ENCODE peak calls at places on chromosomes 12 and 14, in five cellular contexts. One of them, this sample, is unnamed.

GRCh38 chr12:65856521-65856920 is 32.2 kb downstream of the HMGA2 start:
- DNase-seq in HepG2: no peak
- DNase-seq in GM12891: no peak
- DNase-seq in H1: no peak
- DNase-seq in K562: no peak
- DNase-seq in this sample: no peak

GRCh38 chr12:80939231-80939950 is 1.7 kb upstream of the LIN7A start:
- DNase-seq in HepG2: peak
- DNase-seq in GM12891: no peak
- DNase-seq in H1: no peak
- DNase-seq in K562: no peak
- DNase-seq in this sample: no peak

GRCh38 chr12:95763809-95764253 is 26.7 kb downstream of the NTN4 start:
- DNase-seq in HepG2: peak
- DNase-seq in GM12891: no peak
- DNase-seq in H1: no peak
- DNase-seq in K562: peak
- DNase-seq in this sample: no peak

GRCh38 chr12:21983102-21983501 is 41.9 kb upstream of the ABCC9 start:
- DNase-seq in HepG2: no peak
- DNase-seq in GM12891: no peak
- DNase-seq in H1: no peak
- DNase-seq in K562: no peak
- DNase-seq in this sample: no peak

GRCh38 chr14:101254805-101255764 is 306.2 kb upstream of the DIO3 start:
- DNase-seq in HepG2: no peak
- DNase-seq in GM12891: no peak
- DNase-seq in H1: no peak
- DNase-seq in K562: no peak
- DNase-seq in this sample: no peak

GRCh38 chr12:113678222-113678621 is 206.6 kb upstream of the LHX5 start:
- DNase-seq in HepG2: no peak
- DNase-seq in GM12891: no peak
- DNase-seq in H1: no peak
- DNase-seq in K562: peak
- DNase-seq in this sample: no peak

GRCh38 chr14:73269729-73270651 is 32.7 kb downstream of the PAPLN start:
- DNase-seq in HepG2: no peak
- DNase-seq in GM12891: no peak
- DNase-seq in H1: no peak
- DNase-seq in K562: no peak
- DNase-seq in this sample: peak

GRCh38 chr14:21768116-21768874 is 94.7 kb upstream of the OR4E1 start:
- DNase-seq in HepG2: peak
- DNase-seq in GM12891: no peak
- DNase-seq in H1: no peak
- DNase-seq in K562: peak
- DNase-seq in this sample: no peak

GRCh38 chr12:47949441-47950341 is 13.7 kb upstream of the TMEM106C start:
- DNase-seq in HepG2: peak
- DNase-seq in GM12891: peak
- DNase-seq in H1: peak
- DNase-seq in K562: peak
- DNase-seq in this sample: peak

GRCh38 chr12:57614178-57614947 is 3.1 kb downstream of the ARHGEF25 start:
- DNase-seq in HepG2: no peak
- DNase-seq in GM12891: peak
- DNase-seq in H1: no peak
- DNase-seq in K562: peak
- DNase-seq in this sample: peak

GRCh38 chr12:131273291-131273845 is 319.7 kb downstream of the ADGRD1 start:
- DNase-seq in HepG2: no peak
- DNase-seq in GM12891: no peak
- DNase-seq in H1: no peak
- DNase-seq in K562: no peak
- DNase-seq in this sample: no peak

GRCh38 chr14:78486081-78486480 is 315.9 kb downstream of the NRXN3 start:
- DNase-seq in HepG2: no peak
- DNase-seq in GM12891: no peak
- DNase-seq in H1: peak
- DNase-seq in K562: no peak
- DNase-seq in this sample: no peak

DNA sequence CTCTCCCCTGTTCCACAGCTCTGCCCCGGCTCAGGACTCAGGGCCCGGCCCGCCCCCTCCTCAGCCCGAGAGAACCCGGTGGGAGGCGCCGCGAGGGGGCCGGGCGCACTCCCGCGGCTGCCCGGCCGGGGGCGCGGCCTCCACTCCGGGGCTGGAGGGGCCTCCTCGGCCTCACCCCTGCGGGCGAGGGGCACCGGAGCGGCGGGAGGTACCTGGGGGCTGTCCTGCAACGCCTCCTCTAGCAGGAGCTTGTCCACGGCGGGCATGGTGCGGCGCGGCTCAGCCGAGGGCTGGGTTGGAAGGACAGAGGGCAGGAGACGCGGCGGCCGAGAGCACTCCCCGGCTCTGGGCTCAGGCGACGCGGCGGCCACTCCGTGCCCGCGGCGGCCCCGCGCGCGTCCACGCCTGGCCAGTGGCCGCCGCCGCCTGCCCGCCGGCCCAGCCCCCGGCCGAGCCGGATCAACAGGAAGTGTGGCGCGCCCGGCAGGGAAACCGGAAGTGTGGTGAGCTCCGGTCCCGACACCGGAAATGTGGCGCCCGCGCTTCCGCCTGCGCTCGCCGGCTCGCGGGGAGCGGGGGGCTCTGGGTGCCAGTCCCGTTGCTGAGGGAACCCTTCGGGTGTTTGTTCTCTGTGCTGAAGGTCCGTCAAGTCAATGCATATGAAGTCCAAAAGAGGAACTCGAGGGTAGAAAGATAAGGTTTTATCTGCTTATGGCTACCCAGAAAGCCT is at the start of gene APPL2:
- DNase-seq in HepG2: peak
- DNase-seq in GM12891: peak
- DNase-seq in H1: no peak
- DNase-seq in K562: peak
- DNase-seq in this sample: peak
- TF ChIP-seq POLR2A in HepG2: peak
- TF ChIP-seq POLR2A in GM12891: peak
- TF ChIP-seq POLR2A in H1: peak
- TF ChIP-seq POLR2A in K562: peak
- TF ChIP-seq POLR2A in this sample: peak

GRCh38 chr12:13156277-13156676 is 40.2 kb upstream of the EMP1 start:
- DNase-seq in HepG2: no peak
- DNase-seq in GM12891: no peak
- DNase-seq in H1: no peak
- DNase-seq in K562: no peak
- DNase-seq in this sample: no peak
- TF ChIP-seq TAF1 in HepG2: no peak
- TF ChIP-seq TAF1 in GM12891: no peak
- TF ChIP-seq TAF1 in H1: no peak
- TF ChIP-seq TAF1 in K562: no peak
- TF ChIP-seq TAF1 in this sample: no peak

DNA sequence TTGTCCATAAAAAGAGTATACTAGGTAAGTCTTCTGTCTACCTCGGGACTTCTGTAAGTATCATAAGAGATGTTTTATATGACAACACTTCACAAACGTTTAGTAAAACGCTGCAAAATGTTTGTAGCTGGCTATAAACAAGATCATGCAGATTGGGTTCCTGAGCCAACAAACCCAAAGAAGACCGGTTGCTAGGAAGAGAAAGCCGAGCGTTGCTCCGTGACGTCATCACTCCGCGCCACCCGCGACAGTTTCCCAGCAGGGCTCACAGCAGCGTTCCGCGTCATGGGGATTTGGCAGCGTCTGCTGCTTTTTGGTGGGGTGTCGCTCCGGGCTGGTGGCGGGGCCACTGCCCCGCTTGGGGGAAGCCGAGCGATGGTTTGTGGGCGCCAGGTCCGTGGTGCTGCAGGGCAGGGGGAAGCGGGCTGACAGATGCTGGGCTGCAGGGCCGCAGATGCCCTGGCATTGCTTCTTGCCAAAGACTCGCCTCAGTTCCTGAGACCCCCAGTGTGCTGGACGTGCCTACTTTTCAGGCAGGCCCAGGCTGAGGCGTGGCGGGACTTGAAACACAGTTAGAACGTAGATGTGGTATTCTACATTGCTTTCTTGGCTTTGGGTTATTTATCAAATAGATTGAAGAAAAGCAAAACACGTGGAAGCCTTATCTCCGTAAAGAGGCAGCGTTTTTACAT is at the start of gene NUBPL:
- DNase-seq in HepG2: peak
- DNase-seq in GM12891: peak
- DNase-seq in H1: peak
- DNase-seq in K562: peak
- DNase-seq in this sample: peak
- TF ChIP-seq POLR2A in HepG2: peak
- TF ChIP-seq POLR2A in GM12891: peak
- TF ChIP-seq POLR2A in H1: peak
- TF ChIP-seq POLR2A in K562: peak
- TF ChIP-seq POLR2A in this sample: peak

GRCh38 chr12:55742719-55743130 is at the start of gene GDF11:
- DNase-seq in HepG2: peak
- DNase-seq in GM12891: no peak
- DNase-seq in H1: no peak
- DNase-seq in K562: peak
- DNase-seq in this sample: peak

GRCh38 chr12:55743967-55744931 is 1.3 kb downstream of the GDF11 start:
- DNase-seq in HepG2: no peak
- DNase-seq in GM12891: no peak
- DNase-seq in H1: no peak
- DNase-seq in K562: peak
- DNase-seq in this sample: no peak

GRCh38 chr12:55741978-55742377 is 944 bp upstream of the GDF11 start:
- DNase-seq in HepG2: no peak
- DNase-seq in GM12891: no peak
- DNase-seq in H1: no peak
- DNase-seq in K562: no peak
- DNase-seq in this sample: no peak

GRCh38 chr12:55745361-55746146 is 2.6 kb downstream of the GDF11 start:
- DNase-seq in HepG2: peak
- DNase-seq in GM12891: no peak
- DNase-seq in H1: no peak
- DNase-seq in K562: peak
- DNase-seq in this sample: no peak

DNA sequence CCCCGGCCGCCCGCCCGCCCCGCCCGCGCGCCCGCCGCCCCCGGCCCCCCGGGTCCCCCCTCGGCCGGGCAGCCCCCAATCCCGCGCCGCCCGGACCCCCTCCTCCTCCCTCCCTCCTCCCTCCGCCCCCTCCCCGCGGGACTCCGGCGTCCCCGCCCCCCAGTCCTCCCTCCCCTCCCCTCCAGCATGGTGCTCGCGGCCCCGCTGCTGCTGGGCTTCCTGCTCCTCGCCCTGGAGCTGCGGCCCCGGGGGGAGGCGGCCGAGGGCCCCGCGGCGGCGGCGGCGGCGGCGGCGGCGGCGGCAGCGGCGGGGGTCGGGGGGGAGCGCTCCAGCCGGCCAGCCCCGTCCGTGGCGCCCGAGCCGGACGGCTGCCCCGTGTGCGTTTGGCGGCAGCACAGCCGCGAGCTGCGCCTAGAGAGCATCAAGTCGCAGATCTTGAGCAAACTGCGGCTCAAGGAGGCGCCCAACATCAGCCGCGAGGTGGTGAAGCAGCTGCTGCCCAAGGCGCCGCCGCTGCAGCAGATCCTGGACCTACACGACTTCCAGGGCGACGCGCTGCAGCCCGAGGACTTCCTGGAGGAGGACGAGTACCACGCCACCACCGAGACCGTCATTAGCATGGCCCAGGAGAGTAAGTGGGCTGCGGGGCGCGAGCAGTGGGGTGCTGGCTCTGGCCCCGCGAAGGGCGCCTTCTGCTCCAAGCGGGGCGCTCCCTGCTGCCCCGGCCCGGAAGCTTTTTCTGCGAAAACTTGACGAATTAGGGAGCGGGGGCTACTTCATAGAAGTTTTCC is 404 bp downstream of the GDF11 start:
- DNase-seq in HepG2: no peak
- DNase-seq in GM12891: peak
- DNase-seq in H1: no peak
- DNase-seq in K562: peak
- DNase-seq in this sample: peak
- TF ChIP-seq TAF1 in HepG2: no peak
- TF ChIP-seq TAF1 in GM12891: no peak
- TF ChIP-seq TAF1 in H1: peak
- TF ChIP-seq TAF1 in K562: no peak
- TF ChIP-seq TAF1 in this sample: no peak

GRCh38 chr14:93332032-93332852 is 594 bp downstream of the BTBD7 start:
- DNase-seq in HepG2: peak
- DNase-seq in GM12891: peak
- DNase-seq in H1: no peak
- DNase-seq in K562: peak
- DNase-seq in this sample: peak
- TF ChIP-seq POLR2A in HepG2: no peak
- TF ChIP-seq POLR2A in GM12891: no peak
- TF ChIP-seq POLR2A in H1: no peak
- TF ChIP-seq POLR2A in K562: no peak
- TF ChIP-seq POLR2A in this sample: no peak

GRCh38 chr14:66745078-66745477 is 237.1 kb downstream of the GPHN start:
- DNase-seq in HepG2: no peak
- DNase-seq in GM12891: no peak
- DNase-seq in H1: no peak
- DNase-seq in K562: no peak
- DNase-seq in this sample: no peak

GRCh38 chr14:66752109-66752508 is 244.2 kb downstream of the GPHN start:
- DNase-seq in HepG2: no peak
- DNase-seq in GM12891: no peak
- DNase-seq in H1: no peak
- DNase-seq in K562: no peak
- DNase-seq in this sample: no peak

GRCh38 chr14:66746316-66747006 is 238.5 kb downstream of the GPHN start:
- DNase-seq in HepG2: peak
- DNase-seq in GM12891: no peak
- DNase-seq in H1: no peak
- DNase-seq in K562: peak
- DNase-seq in this sample: no peak
- TF ChIP-seq TAF1 in HepG2: no peak
- TF ChIP-seq TAF1 in GM12891: no peak
- TF ChIP-seq TAF1 in H1: no peak
- TF ChIP-seq TAF1 in K562: no peak
- TF ChIP-seq TAF1 in this sample: no peak

GRCh38 chr12:110677982-110678381 is 10.9 kb downstream of the HVCN1 start:
- DNase-seq in HepG2: no peak
- DNase-seq in GM12891: no peak
- DNase-seq in H1: no peak
- DNase-seq in K562: no peak
- DNase-seq in this sample: no peak
- TF ChIP-seq POLR2A in HepG2: no peak
- TF ChIP-seq POLR2A in GM12891: no peak
- TF ChIP-seq POLR2A in H1: no peak
- TF ChIP-seq POLR2A in K562: no peak
- TF ChIP-seq POLR2A in this sample: no peak

This sample was measured in GM12892.